ENCODE peak calls at places on chromosome 1, in four cellular contexts. One of them, this sample, is unnamed.

GRCh38 chr1:221793439-221794078 is 51.7 kb upstream of the DUSP10 start:
- DNase-seq in NCI-H460: no peak
- DNase-seq in BJ: no peak
- DNase-seq in GM12865: peak; percentile 82
- DNase-seq in this sample: no peak

GRCh38 chr1:40980453-40981121 is 1.1 kb downstream of the CTPS1 start:
- DNase-seq in BJ: no peak
- DNase-seq in NCI-H460: no peak
- DNase-seq in GM12865: peak; percentile 75
- DNase-seq in this sample: no peak

GRCh38 chr1:179937668-179938259 is 16.8 kb upstream of the CEP350 start:
- DNase-seq in GM12865: no peak
- DNase-seq in NCI-H460: no peak
- DNase-seq in BJ: no peak
- DNase-seq in this sample: no peak

GRCh38 chr1:80961464-80962190 is 839.1 kb upstream of the ADGRL2 start:
- DNase-seq in NCI-H460: no peak
- DNase-seq in GM12865: peak; percentile 4
- DNase-seq in BJ: no peak
- DNase-seq in this sample: no peak

GRCh38 chr1:110339427-110340206 is 440 bp downstream of the RBM15 start:
- DNase-seq in GM12865: peak; percentile 83
- DNase-seq in BJ: no peak
- DNase-seq in NCI-H460: peak; percentile 38
- DNase-seq in this sample: no peak

GRCh38 chr1:227816750-227817446 is 1.4 kb downstream of the PRSS38 start:
- DNase-seq in NCI-H460: no peak
- DNase-seq in BJ: no peak
- DNase-seq in GM12865: no peak
- DNase-seq in this sample: no peak

GRCh38 chr1:53639251-53639721 is 99.7 kb downstream of the GLIS1 start:
- DNase-seq in NCI-H460: no peak
- DNase-seq in GM12865: no peak
- DNase-seq in BJ: no peak
- DNase-seq in this sample: no peak

GRCh38 chr1:111987502-111987901 is 2.0 kb downstream of the KCND3 start:
- DNase-seq in BJ: no peak
- DNase-seq in GM12865: no peak
- DNase-seq in NCI-H460: no peak
- DNase-seq in this sample: no peak

GRCh38 chr1:86833461-86834215 is 80.3 kb downstream of the SELENOF start:
- DNase-seq in NCI-H460: peak; percentile 81
- DNase-seq in GM12865: peak; percentile 89
- DNase-seq in BJ: peak; percentile 26
- DNase-seq in this sample: peak; percentile 49

GRCh38 chr1:19460535-19461351 is 24.6 kb downstream of the CAPZB start:
- DNase-seq in BJ: no peak
- DNase-seq in NCI-H460: no peak
- DNase-seq in GM12865: no peak
- DNase-seq in this sample: no peak

GRCh38 chr1:27049607-27050006 is 37.0 kb upstream of the TENT5B start:
- DNase-seq in GM12865: peak; percentile 52
- DNase-seq in NCI-H460: no peak
- DNase-seq in BJ: no peak
- DNase-seq in this sample: no peak

GRCh38 chr1:13757693-13758092 is 57.7 kb downstream of the PRDM2 start:
- DNase-seq in BJ: no peak
- DNase-seq in NCI-H460: no peak
- DNase-seq in GM12865: no peak
- DNase-seq in this sample: no peak

GRCh38 chr1:226064168-226064815 is 1.8 kb downstream of the H3-3A start:
- DNase-seq in GM12865: no peak
- DNase-seq in BJ: no peak
- DNase-seq in NCI-H460: no peak
- DNase-seq in this sample: no peak